ENCODE peak calls at places on chromosomes 3 and 15, in nine cellular contexts. G, V, B, C, R, K, X, W and F are unnamed samples.

GRCh38 chr3:35685153-35685552 is 45.8 kb downstream of the ARPP21 start:
- DNase-seq in G (no peak), V (no peak), B (no peak), C (no peak), R (no peak), K (no peak), X (no peak), W (no peak), F (no peak)

GRCh38 chr3:187742351-187743171 is 2.7 kb downstream of the BCL6 start:
- DNase-seq in G (no peak), V (no peak), B (no peak), C (no peak), R (peak), K (no peak), X (no peak), W (no peak), F (peak)

GRCh38 chr15:67472957-67473356 is 48.0 kb upstream of the C15orf61 start:
- DNase-seq in G (no peak), V (no peak), B (no peak), C (no peak), R (no peak), K (no peak), X (no peak), W (no peak), F (peak)

GRCh38 chr3:72183489-72183888 is 398.5 kb upstream of the PROK2 start:
- DNase-seq in G (no peak), V (no peak), B (no peak), C (no peak), R (no peak), K (no peak), X (no peak), W (no peak), F (no peak)

GRCh38 chr3:59425371-59425770 is 375.5 kb upstream of the CFAP20DC start:
- DNase-seq in G (no peak), V (no peak), B (no peak), C (no peak), R (no peak), K (no peak), X (no peak), W (no peak), F (peak)

GRCh38 chr3:159948423-159949140 is 40.1 kb upstream of the IL12A start:
- DNase-seq in G (no peak), V (no peak), B (no peak), C (no peak), R (no peak), K (no peak), X (no peak), W (no peak), F (no peak)

GRCh38 chr15:69537085-69537484 is 84.5 kb downstream of the RPLP1 start:
- DNase-seq in G (no peak), V (no peak), B (no peak), C (no peak), R (no peak), K (no peak), X (no peak), W (no peak), F (no peak)

GRCh38 chr3:122357828-122358617 is 25.0 kb downstream of the MIX23 start:
- DNase-seq in G (no peak), V (no peak), B (no peak), C (no peak), R (no peak), K (no peak), X (no peak), W (no peak), F (no peak)

GRCh38 chr3:105232536-105232935 is 134.2 kb upstream of the ALCAM start:
- DNase-seq in G (no peak), V (no peak), B (no peak), C (no peak), R (no peak), K (no peak), X (no peak), W (no peak), F (no peak)

GRCh38 chr3:124407260-124407659 is 323.0 kb upstream of the UMPS start:
- DNase-seq in G (no peak), V (no peak), B (no peak), C (no peak), R (no peak), K (no peak), X (no peak), W (no peak), F (no peak)

GRCh38 chr3:23992051-23992628 is 47.1 kb downstream of the NR1D2 start:
- DNase-seq in G (no peak), V (no peak), B (no peak), C (no peak), R (no peak), K (no peak), X (no peak), W (no peak), F (peak)

GRCh38 chr3:113557374-113557773 is 25.0 kb downstream of the SIDT1 start:
- DNase-seq in G (no peak), V (no peak), B (no peak), C (no peak), R (no peak), K (no peak), X (no peak), W (no peak), F (peak)

GRCh38 chr3:50138266-50139230 is 16.6 kb upstream of the SEMA3F start:
- DNase-seq in G (no peak), V (no peak), B (no peak), C (peak), R (no peak), K (no peak), X (no peak), W (no peak), F (no peak)

GRCh38 chr3:42504334-42505202 is 2.1 kb downstream of the VIPR1 start:
- DNase-seq in G (no peak), V (no peak), B (no peak), C (no peak), R (no peak), K (no peak), X (no peak), W (no peak), F (no peak)

GRCh38 chr15:55774113-55774970 is 31.4 kb upstream of the PRTG start:
- DNase-seq in G (peak), V (peak), B (peak), C (peak), R (no peak), K (peak), X (peak), W (no peak), F (no peak)

GRCh38 chr3:62261121-62261520 is 112.2 kb downstream of the FEZF2 start:
- DNase-seq in G (no peak), V (no peak), B (no peak), C (no peak), R (no peak), K (no peak), X (no peak), W (no peak), F (no peak)

GRCh38 chr15:61011576-61012336 is 217.3 kb downstream of the RORA start:
- DNase-seq in G (no peak), V (no peak), B (no peak), C (no peak), R (no peak), K (no peak), X (no peak), W (no peak), F (no peak)

GRCh38 chr3:32113981-32114566 is 7.7 kb downstream of the GPD1L start:
- DNase-seq in G (no peak), V (no peak), B (no peak), C (no peak), R (peak), K (no peak), X (no peak), W (no peak), F (no peak)

GRCh38 chr15:82538961-82539689 is 1.1 kb downstream of the RPS17 start:
- DNase-seq in G (peak), V (no peak), B (no peak), C (peak), R (no peak), K (no peak), X (no peak), W (no peak), F (peak)

GRCh38 chr3:8640223-8640622 is 4.4 kb downstream of the SSUH2 start:
- DNase-seq in G (no peak), V (no peak), B (no peak), C (no peak), R (no peak), K (no peak), X (no peak), W (no peak), F (no peak)

GRCh38 chr3:53171827-53172505 is 11.0 kb downstream of the PRKCD start:
- DNase-seq in G (no peak), V (no peak), B (no peak), C (no peak), R (no peak), K (no peak), X (no peak), W (no peak), F (no peak)

GRCh38 chr3:11717768-11718581 is 74.3 kb upstream of the VGLL4 start:
- DNase-seq in G (peak), V (no peak), B (no peak), C (peak), R (no peak), K (no peak), X (no peak), W (no peak), F (peak)

GRCh38 chr3:168001244-168001643 is 94.5 kb downstream of the GOLIM4 start:
- DNase-seq in G (no peak), V (no peak), B (no peak), C (no peak), R (no peak), K (no peak), X (no peak), W (no peak), F (no peak)

GRCh38 chr3:61565569-61565968 is 4.2 kb downstream of the PTPRG start:
- DNase-seq in G (no peak), V (no peak), B (no peak), C (no peak), R (no peak), K (no peak), X (no peak), W (no peak), F (no peak)

GRCh38 chr3:156816091-156816793 is 9.9 kb upstream of the LEKR1 start:
- DNase-seq in G (peak), V (peak), B (peak), C (peak), R (peak), K (peak), X (peak), W (no peak), F (peak)

GRCh38 chr15:85979929-85980328 is 99.7 kb upstream of the AGBL1 start:
- DNase-seq in G (no peak), V (no peak), B (no peak), C (no peak), R (no peak), K (no peak), X (no peak), W (no peak), F (no peak)

GRCh38 chr3:147371141-147371540 is 35.2 kb downstream of the ZIC4 start:
- DNase-seq in G (no peak), V (no peak), B (no peak), C (no peak), R (no peak), K (no peak), X (no peak), W (no peak), F (no peak)

GRCh38 chr3:126147932-126148683 is 32.3 kb downstream of the ALDH1L1 start:
- DNase-seq in G (peak), V (no peak), B (no peak), C (no peak), R (no peak), K (peak), X (peak), W (no peak), F (no peak)

GRCh38 chr3:66378256-66378655 is 122.6 kb downstream of the LRIG1 start:
- DNase-seq in G (no peak), V (peak), B (no peak), C (peak), R (no peak), K (peak), X (no peak), W (no peak), F (peak)

GRCh38 chr3:70990190-70990589 is 593.3 kb downstream of the FOXP1 start:
- DNase-seq in G (no peak), V (no peak), B (no peak), C (no peak), R (no peak), K (no peak), X (no peak), W (no peak), F (no peak)

GRCh38 chr3:4231041-4231440 is 72.1 kb upstream of the SETMAR start:
- DNase-seq in G (no peak), V (no peak), B (no peak), C (no peak), R (no peak), K (no peak), X (no peak), W (no peak), F (no peak)